ENCODE peak calls at places on chromosomes 11 and 22, in nine cellular contexts. D is posterior vena cava; C is stimulated activated naive CD8-positive, alpha-beta T cell treated with anti-CD3 and anti-CD28 coated beads, Interleukin-15, amount 100 ng/mL, for 72 hours; Q is aorta; O is T-helper 22 cell; T is EH; I is cerebellum; A is NCI-H187 treated with DMSO at 0.1 percent for 48 hours; H is NCI-H2171. B is an unnamed sample.
A peak's percentile ranks its signal among the peaks of the same experiment; 100 is the strongest.

GRCh38 chr11:108223449-108224149 is 732 bp downstream of the ATM start:
- DNase-seq in A (no peak), I (peak; percentile 27), C (peak; percentile 65), O (no peak), Q (no peak), T (peak; percentile 9), D (no peak), H (no peak), B (no peak)

GRCh38 chr11:88680806-88681205 is 343.3 kb upstream of the CTSC start:
- DNase-seq in C (no peak), T (peak; percentile 2), D (no peak), H (no peak), O (no peak), A (no peak), I (no peak), Q (no peak), B (no peak)

GRCh38 chr11:91596111-91596510 is 628.5 kb upstream of the FAT3 start:
- DNase-seq in A (no peak), I (no peak), C (no peak), Q (no peak), O (no peak), H (no peak), D (no peak), T (no peak), B (no peak)

GRCh38 chr11:15971215-15971546 is 385.2 kb downstream of the SOX6 start:
- DNase-seq in I (no peak), O (no peak), H (no peak), C (no peak), D (no peak), T (no peak), A (no peak), Q (no peak), B (no peak)

GRCh38 chr11:67113231-67113721 is 5.8 kb upstream of the KDM2A start:
- DNase-seq in T (no peak), H (no peak), A (no peak), I (no peak), Q (peak; percentile 37), O (no peak), D (peak; percentile 31), C (peak; percentile 8), B (no peak)

GRCh38 chr22:17222503-17222902 is 3.3 kb upstream of the ADA2 start:
- DNase-seq in T (no peak), C (no peak), D (no peak), Q (no peak), H (no peak), I (no peak), A (no peak), O (no peak), B (no peak)

GRCh38 chr11:65425971-65426838 is 3.6 kb downstream of the NEAT1 start:
- DNase-seq in C (peak; percentile 43), O (no peak), A (no peak), I (no peak), D (no peak), Q (no peak), T (peak; percentile 86), H (no peak), B (peak; percentile 64)

GRCh38 chr11:126098204-126098769 is 35.6 kb upstream of the CDON start:
- DNase-seq in D (no peak), T (no peak), Q (no peak), O (no peak), H (no peak), A (no peak), I (no peak), C (no peak), B (no peak)

GRCh38 chr11:45182902-45183301 is 36.5 kb downstream of the PRDM11 start:
- DNase-seq in I (peak; percentile 32), Q (peak; percentile 75), A (no peak), D (peak; percentile 70), H (no peak), C (no peak), O (no peak), T (peak; percentile 40), B (peak; percentile 33)

GRCh38 chr22:46103181-46103580 is 47.1 kb upstream of the PPARA start:
- DNase-seq in O (no peak), C (no peak), T (no peak), D (no peak), A (no peak), H (no peak), Q (no peak), I (no peak), B (no peak)

GRCh38 chr11:44255406-44256071 is 54.4 kb downstream of the ALX4 start:
- DNase-seq in T (no peak), O (no peak), C (no peak), Q (no peak), H (no peak), D (no peak), A (no peak), I (no peak), B (no peak)

GRCh38 chr11:127126956-127127355 is 126.4 kb upstream of the KIRREL3 start:
- DNase-seq in A (no peak), T (no peak), I (no peak), C (no peak), D (no peak), Q (no peak), O (no peak), H (no peak), B (no peak)

GRCh38 chr11:32094931-32095330 is 4.1 kb downstream of the RCN1 start:
- DNase-seq in H (no peak), T (peak; percentile 27), C (no peak), D (no peak), I (peak; percentile 45), Q (no peak), A (no peak), O (no peak), B (peak; percentile 54)

GRCh38 chr11:15695096-15695721 is 580.5 kb downstream of the INSC start:
- DNase-seq in O (no peak), H (no peak), D (no peak), I (no peak), A (peak; percentile 94), C (no peak), T (no peak), Q (no peak), B (no peak)

GRCh38 chr11:44529895-44530412 is 35.5 kb upstream of the CD82 start:
- DNase-seq in I (no peak), A (no peak), Q (no peak), D (no peak), H (no peak), T (no peak), O (no peak), C (no peak), B (no peak)

GRCh38 chr11:117836077-117836960 is 11.8 kb upstream of the FXYD2 start:
- DNase-seq in O (no peak), D (peak; percentile 64), I (no peak), Q (peak; percentile 48), C (no peak), A (no peak), H (no peak), T (no peak), B (no peak)

GRCh38 chr11:104661481-104661880 is 236.8 kb downstream of the CASP12 start:
- DNase-seq in D (no peak), C (no peak), Q (no peak), O (no peak), I (no peak), H (no peak), T (no peak), A (no peak), B (no peak)

GRCh38 chr11:130055637-130056036 is 14.1 kb upstream of the APLP2 start:
- DNase-seq in A (no peak), Q (no peak), C (no peak), I (no peak), D (no peak), O (no peak), H (no peak), T (peak; percentile 56), B (peak; percentile 40)

GRCh38 chr22:38172016-38172431 is 9.6 kb downstream of the PLA2G6 start:
- DNase-seq in O (no peak), Q (no peak), I (no peak), T (peak; percentile 6), D (no peak), H (no peak), A (no peak), C (no peak), B (no peak)

GRCh38 chr22:41899110-41899509 is 15.8 kb downstream of the SHISA8 start:
- DNase-seq in H (no peak), C (no peak), T (no peak), I (no peak), O (no peak), Q (no peak), A (no peak), D (no peak), B (peak; percentile 79)

GRCh38 chr22:23715811-23716355 is 25.1 kb downstream of the RGL4 start:
- DNase-seq in Q (no peak), T (no peak), D (peak; percentile 65), I (no peak), C (no peak), A (no peak), O (no peak), H (no peak), B (no peak)

GRCh38 chr22:40024201-40025061 is 29.7 kb downstream of the FAM83F start:
- DNase-seq in O (peak; percentile 23), Q (peak; percentile 86), A (no peak), D (peak; percentile 88), H (peak; percentile 74), T (peak; percentile 69), C (peak; percentile 50), I (no peak), B (peak; percentile 61)